ENCODE peak calls at places on chromosome X, in seven cellular contexts. N is heart left ventricle; G is cardiac muscle cell; A is colonic mucosa; X is endodermal cell; S is effector memory CD4-positive, alpha-beta T cell; Y is upper lobe of right lung. E is an unnamed sample.

GRCh38 chrX:150573702-150574101 is 5.3 kb downstream of the MTM1 start:
- DNase-seq in A (peak; percentile 76), S (no peak), G (no peak), Y (no peak), N (no peak), X (no peak), E (peak; percentile 60)

GRCh38 chrX:150202641-150203248 is 160.4 kb upstream of the MAMLD1 start:
- DNase-seq in G (peak; percentile 83), A (no peak), Y (no peak), S (no peak), X (no peak), N (no peak), E (peak; percentile 44)

GRCh38 chrX:66602381-66602938 is 36.4 kb downstream of the EDA2R start:
- DNase-seq in N (no peak), X (peak; percentile 46), Y (no peak), S (no peak), A (no peak), G (no peak), E (no peak)

GRCh38 chrX:120358687-120359086 is 3.2 kb upstream of the ATP1B4 start:
- DNase-seq in Y (no peak), X (no peak), A (no peak), S (no peak), N (no peak), G (no peak), E (no peak)

GRCh38 chrX:131816551-131817136 is 206.5 kb upstream of the STK26 start:
- DNase-seq in N (peak; percentile 64), S (peak; percentile 74), X (no peak), G (no peak), A (peak; percentile 93), Y (no peak), E (peak; percentile 74)

GRCh38 chrX:68808686-68809357 is 20.0 kb upstream of the EFNB1 start:
- DNase-seq in N (no peak), G (peak; percentile 68), A (no peak), X (peak; percentile 68), Y (no peak), S (no peak), E (no peak)

GRCh38 chrX:119790977-119791436 is 423 bp downstream of the RPL39 start:
- DNase-seq in A (peak; percentile 29), Y (no peak), N (peak; percentile 20), G (peak; percentile 45), S (peak; percentile 22), X (peak; percentile 47), E (no peak)

GRCh38 chrX:50075630-50076349 is 125.0 kb downstream of the AKAP4 start:
- DNase-seq in X (no peak), G (no peak), Y (no peak), N (no peak), A (no peak), S (no peak), E (no peak)

GRCh38 chrX:41824551-41824950 is 98.8 kb downstream of the CASK start:
- DNase-seq in N (no peak), G (peak; percentile 30), Y (no peak), S (no peak), X (peak; percentile 43), A (peak; percentile 28), E (no peak)

GRCh38 chrX:108511721-108512120 is 72.1 kb downstream of the COL4A5 start:
- DNase-seq in X (no peak), N (no peak), Y (no peak), A (no peak), S (no peak), G (peak; percentile 45), E (no peak)

GRCh38 chrX:38652934-38653442 is 91.6 kb downstream of the TSPAN7 start:
- DNase-seq in X (no peak), Y (no peak), S (no peak), N (no peak), A (no peak), G (no peak), E (no peak)

GRCh38 chrX:108219949-108220601 is 128.5 kb downstream of the ATG4A start:
- DNase-seq in Y (no peak), X (no peak), N (no peak), G (no peak), S (no peak), A (no peak), E (no peak)

GRCh38 chrX:119784747-119785446 is 6.5 kb downstream of the RPL39 start:
- DNase-seq in N (no peak), X (peak; percentile 74), A (peak; percentile 37), Y (peak; percentile 60), G (peak; percentile 41), S (peak; percentile 42), E (peak; percentile 77)

GRCh38 chrX:18701621-18702361 is 5.7 kb upstream of the PPEF1 start:
- DNase-seq in G (peak; percentile 29), Y (peak; percentile 62), A (peak; percentile 23), S (no peak), X (no peak), N (peak; percentile 18), E (no peak)

GRCh38 chrX:102746134-102746584 is 25.6 kb downstream of the GPRASP3 start:
- DNase-seq in Y (peak; percentile 66), N (peak; percentile 34), S (no peak), A (peak; percentile 33), X (peak; percentile 74), G (peak; percentile 45), E (peak; percentile 84)

GRCh38 chrX:150036181-150036580 is 97.9 kb upstream of the EOLA2 start:
- DNase-seq in X (no peak), Y (no peak), S (no peak), A (peak; percentile 55), G (peak; percentile 38), N (no peak), E (no peak)

GRCh38 chrX:38048886-38049285 is 42.5 kb downstream of the SYTL5 start:
- DNase-seq in N (no peak), X (no peak), S (no peak), Y (no peak), G (no peak), A (no peak), E (no peak)

GRCh38 chrX:113868716-113869115 is 715.2 kb upstream of the HTR2C start:
- DNase-seq in G (peak; percentile 27), A (no peak), X (no peak), N (no peak), Y (no peak), S (no peak), E (no peak)

GRCh38 chrX:68743754-68744153 is 85.1 kb upstream of the EFNB1 start:
- DNase-seq in S (no peak), N (no peak), Y (no peak), A (no peak), X (no peak), G (no peak), E (no peak)

GRCh38 chrX:46477435-46477834 is 67.8 kb downstream of the ZNF674 start:
- DNase-seq in A (no peak), G (peak; percentile 76), S (no peak), N (peak; percentile 16), Y (no peak), X (no peak), E (no peak)

GRCh38 chrX:40049084-40049641 is 48.6 kb downstream of the BCOR start:
- DNase-seq in A (no peak), S (no peak), N (no peak), G (no peak), Y (no peak), X (no peak), E (no peak)
- H3K9me3 ChIP-seq in A (no peaks in the 10 kb centered on the region), S (peaks cover 7% of the 10 kb centered on the region), N (peaks cover 42% of the 10 kb centered on the region), G (peaks cover 2% of the 10 kb centered on the region), Y (peaks cover 4% of the 10 kb centered on the region), X (peaks cover 69% of the 10 kb centered on the region), E (peaks cover 29% of the 10 kb centered on the region)

GRCh38 chrX:20519077-20519617 is 252.4 kb upstream of the RPS6KA3 start:
- DNase-seq in A (no peak), N (no peak), X (no peak), S (no peak), Y (no peak), G (no peak), E (no peak)
- H3K27ac ChIP-seq in A (no peak overlapping the region), N (no peak overlapping the region), X (no peak overlapping the region), S (no peak overlapping the region), Y (no peak overlapping the region), G (no peak overlapping the region), E (no peak overlapping the region)

GRCh38 chrX:87728459-87728858 is 210.9 kb downstream of the KLHL4 start:
- DNase-seq in N (no peak), S (no peak), Y (no peak), G (no peak), A (no peak), X (no peak), E (no peak)

GRCh38 chrX:87732133-87732532 is 214.5 kb downstream of the KLHL4 start:
- DNase-seq in G (no peak), S (no peak), X (no peak), N (no peak), Y (no peak), A (no peak), E (no peak)

GRCh38 chrX:87727615-87728014 is 210.0 kb downstream of the KLHL4 start:
- DNase-seq in G (no peak), N (no peak), Y (no peak), S (no peak), A (no peak), X (no peak), E (no peak)

DNA sequence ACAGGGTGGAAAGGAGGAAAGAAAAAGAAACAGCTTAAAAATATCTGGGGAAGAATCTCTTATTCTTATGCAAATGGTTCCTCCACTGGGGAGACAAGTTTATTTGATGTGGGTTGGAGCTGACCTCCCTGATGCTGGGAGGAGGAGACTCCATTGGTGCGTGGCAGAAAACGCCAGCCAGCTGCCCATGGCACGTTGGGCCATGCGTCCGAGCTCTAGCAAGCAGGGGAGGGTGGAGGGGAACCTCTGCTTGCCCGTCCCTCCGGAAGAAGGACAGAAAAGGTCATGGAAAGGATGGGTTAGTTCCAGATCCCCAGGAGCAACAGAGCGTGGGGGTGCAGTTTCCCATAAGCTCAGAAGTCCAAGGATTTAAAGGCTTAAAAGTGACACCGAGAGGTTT is 210.4 kb downstream of the KLHL4 start:
- DNase-seq in G (no peak), X (no peak), A (no peak), N (no peak), S (no peak), Y (no peak), E (no peak)
- H3K4me3 ChIP-seq in G (no peak overlapping the region), X (no peak overlapping the region), A (no peak overlapping the region), N (no peak overlapping the region), S (no peak overlapping the region), Y (no peak overlapping the region), E (no peak overlapping the region)

GRCh38 chrX:42975906-42976305 is 197.9 kb upstream of the PPP1R2C start:
- DNase-seq in A (no peak), G (no peak), N (no peak), S (no peak), Y (no peak), X (no peak), E (no peak)
- H3K9me3 ChIP-seq in A (no peaks in the 10 kb centered on the region), G (no peaks in the 10 kb centered on the region), N (no peaks in the 10 kb centered on the region), S (no peaks in the 10 kb centered on the region), Y (no peaks in the 10 kb centered on the region), X (peaks cover 95% of the 10 kb centered on the region), E (no peaks in the 10 kb centered on the region)